ENCODE peak calls at places on chromosomes 6 and 20, in seven cellular contexts. H is left lung; Z is left ventricle myocardium inferior; V is iPS DF 19.7; N is progenitor cell of endocrine pancreas; G is stimulated activated CD8-positive, alpha-beta memory T cell treated with anti-CD3 and anti-CD28 coated beads, Interleukin-7, amount 100 ng/mL, for 1 hour; F is activated T-cell treated with anti-CD3 and anti-CD28 coated beads for 1 hour. A is an unnamed sample.

GRCh38 chr6:7087491-7087979 is 20.2 kb upstream of the RREB1 start:
- DNase-seq in H (no peak), Z (no peak), V (no peak), N (no peak), G (no peak), F (peak; percentile 12), A (no peak)

GRCh38 chr20:1108437-1108920 is 9.9 kb upstream of the PSMF1 start:
- DNase-seq in H (peak; percentile 43), Z (peak; percentile 50), V (no peak), N (peak; percentile 30), G (peak; percentile 24), F (peak; percentile 45), A (no peak)

GRCh38 chr20:36642136-36642535 is 3.9 kb downstream of the SLA2 start:
- DNase-seq in H (no peak), Z (no peak), V (no peak), N (no peak), G (no peak), F (no peak), A (no peak)

GRCh38 chr20:6908673-6909072 is 141.2 kb downstream of the BMP2 start:
- DNase-seq in H (no peak), Z (no peak), V (peak; percentile 78), N (no peak), G (no peak), F (no peak), A (no peak)

GRCh38 chr6:30748851-30749540 is 4.6 kb upstream of the IER3 start:
- DNase-seq in H (no peak), Z (no peak), V (no peak), N (no peak), G (no peak), F (no peak), A (no peak)

GRCh38 chr6:36322591-36322990 is 14.1 kb downstream of the BNIP5 start:
- DNase-seq in H (no peak), Z (no peak), V (no peak), N (no peak), G (no peak), F (no peak), A (no peak)

GRCh38 chr6:87155920-87156600 is 695 bp downstream of the ZNF292 start:
- DNase-seq in H (peak; percentile 64), Z (peak; percentile 43), V (no peak), N (peak; percentile 52), G (no peak), F (peak; percentile 14), A (no peak)

GRCh38 chr20:10508060-10508459 is 73.0 kb downstream of the SLX4IP start:
- DNase-seq in H (no peak), Z (no peak), V (no peak), N (no peak), G (no peak), F (no peak), A (no peak)

GRCh38 chr6:156618600-156619205 is 158.5 kb upstream of the ARID1B start:
- DNase-seq in H (peak; percentile 62), Z (no peak), V (peak; percentile 28), N (no peak), G (no peak), F (no peak), A (no peak)

A was measured in GM12864.